ENCODE peak calls at places on chromosomes 13 and 19, in five cellular contexts. X, U, C, Y and S are unnamed samples. For H3K36me3, the result is how much of the 10 kb centered on the place peaks cover.

GRCh38 chr19:12834418-12834943 is at the start of gene RTBDN:
- DNase-seq in X (no peak), U (no peak), C (no peak), Y (no peak), S (peak)

GRCh38 chr13:76641056-76641455 is 245.1 kb downstream of the KCTD12 start:
- DNase-seq in X (peak), U (no peak), C (no peak), Y (no peak), S (peak)

GRCh38 chr13:74118328-74118727 is 15.9 kb downstream of the KLF12 start:
- DNase-seq in X (no peak), U (no peak), C (no peak), Y (no peak), S (peak)

GRCh38 chr19:33241530-33242101 is 16.0 kb upstream of the SLC7A10 start:
- DNase-seq in X (peak), U (no peak), C (no peak), Y (no peak), S (no peak)

GRCh38 chr19:42596391-42597071 is 1.8 kb upstream of the CEACAM8 start:
- DNase-seq in X (peak), U (no peak), C (peak), Y (no peak), S (peak)

GRCh38 chr19:34120846-34121639 is 51.3 kb upstream of the LSM14A start:
- DNase-seq in X (peak), U (no peak), C (peak), Y (no peak), S (peak)

GRCh38 chr13:96963786-96964475 is 30.3 kb downstream of the OXGR1 start:
- DNase-seq in X (no peak), U (no peak), C (no peak), Y (no peak), S (no peak)

GRCh38 chr19:30376272-30376671 is 4.1 kb downstream of the ZNF536 start:
- DNase-seq in X (no peak), U (no peak), C (no peak), Y (no peak), S (no peak)

GRCh38 chr13:25939961-25940687 is 111.7 kb downstream of the SHISA2 start:
- DNase-seq in X (no peak), U (no peak), C (no peak), Y (no peak), S (no peak)

GRCh38 chr13:90416519-90416918 is 931.0 kb upstream of the MIR17HG start:
- DNase-seq in X (no peak), U (no peak), C (no peak), Y (no peak), S (peak)

GRCh38 chr13:29454931-29455481 is 140.5 kb downstream of the SLC7A1 start:
- DNase-seq in X (no peak), U (no peak), C (peak), Y (no peak), S (peak)

GRCh38 chr13:20033486-20033885 is 75.0 kb downstream of the ZMYM2 start:
- DNase-seq in X (no peak), U (no peak), C (no peak), Y (no peak), S (no peak)

GRCh38 chr13:80083516-80084085 is 257.3 kb downstream of the SPRY2 start:
- DNase-seq in X (no peak), U (no peak), C (no peak), Y (no peak), S (peak)

GRCh38 chr13:28792992-28793391 is 27.1 kb upstream of the MTUS2 start:
- DNase-seq in X (no peak), U (no peak), C (no peak), Y (no peak), S (no peak)

GRCh38 chr13:112953591-112954487 is 15.2 kb upstream of the MCF2L start:
- DNase-seq in X (no peak), U (no peak), C (no peak), Y (no peak), S (no peak)

GRCh38 chr19:14434157-14434501 is 1.0 kb downstream of the PKN1 start:
- DNase-seq in X (peak), U (no peak), C (no peak), Y (no peak), S (no peak)

GRCh38 chr13:58926858-58927257 is 1236.9 kb downstream of the DIAPH3 start:
- DNase-seq in X (no peak), U (no peak), C (no peak), Y (no peak), S (no peak)

GRCh38 chr13:23074054-23074805 is 106.5 kb upstream of the SGCG start:
- DNase-seq in X (no peak), U (no peak), C (no peak), Y (no peak), S (no peak)

GRCh38 chr19:48501961-48502719 is 9.5 kb downstream of the LMTK3 start:
- DNase-seq in X (peak), U (no peak), C (peak), Y (no peak), S (peak)

GRCh38 chr13:24127116-24127631 is 33.3 kb upstream of the SPATA13 start:
- DNase-seq in X (no peak), U (no peak), C (no peak), Y (no peak), S (peak)

GRCh38 chr13:74574964-74575728 is 440.9 kb upstream of the KLF12 start:
- DNase-seq in X (peak), U (no peak), C (no peak), Y (no peak), S (no peak)

GRCh38 chr13:69524459-69525155 is 583.0 kb upstream of the ATXN8OS start:
- DNase-seq in X (no peak), U (no peak), C (no peak), Y (no peak), S (peak)

GRCh38 chr19:31350033-31350692 is 927 bp upstream of the TSHZ3 start:
- DNase-seq in X (peak), U (no peak), C (no peak), Y (no peak), S (peak)

GRCh38 chr13:99741979-99742378 is 229.6 kb downstream of the ZIC5 start:
- DNase-seq in X (no peak), U (no peak), C (no peak), Y (no peak), S (no peak)

GRCh38 chr19:14550201-14550754 is 20.9 kb downstream of the TECR start:
- DNase-seq in X (no peak), U (no peak), C (peak), Y (no peak), S (no peak)

GRCh38 chr13:111202745-111203144 is 87.6 kb downstream of the ARHGEF7 start:
- DNase-seq in X (peak), U (no peak), C (no peak), Y (peak), S (peak)

GRCh38 chr19:33622809-33623511 is 1.2 kb downstream of the CHST8 start:
- DNase-seq in X (peak), U (no peak), C (peak), Y (no peak), S (no peak)

GRCh38 chr13:35475960-35476943 is at the start of gene MAB21L1:
- DNase-seq in X (peak), U (no peak), C (peak), Y (no peak), S (no peak)

GRCh38 chr19:2428027-2428690 is 773 bp upstream of the TIMM13 start:
- DNase-seq in X (peak), U (no peak), C (peak), Y (no peak), S (peak)

GRCh38 chr19:4829001-4829712 is 2.4 kb downstream of the TICAM1 start:
- DNase-seq in X (no peak), U (no peak), C (no peak), Y (no peak), S (no peak)

GRCh38 chr13:43284162-43284561 is 260.8 kb downstream of the DNAJC15 start:
- DNase-seq in X (no peak), U (no peak), C (no peak), Y (no peak), S (no peak)

GRCh38 chr13:30456290-30456689 is 9.4 kb downstream of the HMGB1 start:
- DNase-seq in X (no peak), U (no peak), C (no peak), Y (no peak), S (no peak)

GRCh38 chr13:110677731-110678545 is 28.0 kb downstream of the CARS2 start:
- DNase-seq in X (no peak), U (no peak), C (no peak), Y (no peak), S (no peak)

GRCh38 chr19:12646551-12646950 is 20.0 kb downstream of the MAN2B1 start:
- DNase-seq in X (peak), U (no peak), C (no peak), Y (no peak), S (no peak)

GRCh38 chr19:9431475-9431874 is 3.9 kb downstream of the ZNF266 start:
- DNase-seq in X (peak), U (no peak), C (peak), Y (no peak), S (peak)

GRCh38 chr19:46030861-46031550 is 8.2 kb upstream of the PGLYRP1 start:
- DNase-seq in X (no peak), U (no peak), C (no peak), Y (peak), S (no peak)

GRCh38 chr19:7488736-7489353 is at the start of gene PEX11G:
- DNase-seq in X (peak), U (peak), C (peak), Y (peak), S (peak)

GRCh38 chr19:7670150-7670784 is 1.4 kb downstream of the RETN start:
- DNase-seq in X (no peak), U (no peak), C (no peak), Y (no peak), S (peak)

GRCh38 chr13:20825476-20825875 is 51.7 kb upstream of the EEF1AKMT1 start:
- DNase-seq in X (no peak), U (no peak), C (no peak), Y (no peak), S (no peak)

GRCh38 chr19:18397242-18398202 is at the start of gene LRRC25:
- DNase-seq in X (peak), U (no peak), C (peak), Y (no peak), S (no peak)

GRCh38 chr13:33230178-33230881 is 55.2 kb downstream of the STARD13 start:
- DNase-seq in X (no peak), U (no peak), C (no peak), Y (no peak), S (peak)
- TF ChIP-seq CTCF in X (no peak), U (no peak), C (no peak), Y (no peak), S (no peak)

DNA sequence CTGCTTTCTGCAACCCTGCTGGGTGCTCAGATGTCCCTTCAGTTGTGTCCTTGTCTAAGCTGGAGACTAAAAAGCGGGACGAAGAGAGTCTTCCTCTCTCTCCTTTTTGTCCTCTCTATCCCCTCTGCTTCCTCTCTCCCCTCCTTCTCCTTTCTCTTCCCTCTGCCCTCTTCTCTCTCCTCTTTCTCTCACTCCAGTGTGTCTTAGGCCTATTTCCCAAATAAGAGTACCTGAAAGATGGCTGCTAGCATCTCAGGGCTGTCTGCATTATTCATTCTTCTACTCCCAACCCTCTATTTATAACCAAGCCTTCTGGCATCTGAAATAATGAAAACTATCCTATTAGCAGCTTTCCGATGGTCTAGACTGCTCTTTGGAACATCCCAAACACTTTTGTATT is 729.8 kb downstream of the UQCRFS1 start:
- DNase-seq in X (no peak), U (no peak), C (no peak), Y (no peak), S (no peak)
- H3K36me3 ChIP-seq in X (under half), U (under half), C (under half), Y (under half), S (under half)

GRCh38 chr13:84870190-84870589 is 929.0 kb downstream of the SLITRK6 start:
- DNase-seq in X (no peak), U (no peak), C (peak), Y (no peak), S (peak)
- TF ChIP-seq CTCF in X (peak), U (no peak), C (peak), Y (no peak), S (peak)

GRCh38 chr13:44463759-44464158 is 90.1 kb downstream of the SERP2 start:
- DNase-seq in X (no peak), U (no peak), C (no peak), Y (no peak), S (no peak)
- H3K36me3 ChIP-seq in X (under half), U (under half), C (under half), Y (under half), S (under half)

DNA sequence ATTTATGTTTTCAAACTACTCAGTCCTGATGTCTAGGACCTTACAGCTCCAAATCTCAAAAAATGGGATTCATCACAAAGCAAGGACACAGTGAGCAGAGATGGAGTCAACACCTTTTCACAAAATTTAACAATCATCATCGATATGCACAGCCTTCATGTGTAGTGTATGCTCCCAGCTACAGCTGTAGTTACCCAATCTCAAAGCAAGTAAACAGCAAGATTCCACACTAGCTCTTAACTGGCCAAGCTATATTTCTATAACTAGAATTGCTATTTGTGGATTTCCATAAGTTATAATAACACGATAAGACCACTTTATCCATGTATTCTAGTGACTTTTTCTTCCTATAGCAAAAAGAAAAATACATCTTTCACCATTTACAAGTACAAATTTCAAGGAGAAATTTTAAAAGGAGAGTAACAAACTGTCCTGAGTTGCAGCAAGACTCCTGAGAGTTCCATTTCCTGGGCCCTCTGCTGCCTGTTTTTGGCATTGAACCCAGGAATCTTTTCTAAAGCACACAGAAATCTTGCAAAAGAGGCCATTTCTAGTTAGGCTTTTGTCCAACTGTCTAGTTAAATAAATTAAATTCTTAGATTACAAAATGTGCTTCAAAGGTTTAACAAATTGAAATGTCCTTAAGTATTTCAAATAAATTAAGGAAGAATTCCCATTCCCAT is 460.6 kb downstream of the FGF14 start:
- DNase-seq in X (peak), U (no peak), C (no peak), Y (no peak), S (peak)
- TF ChIP-seq CTCF in X (peak), U (no peak), C (peak), Y (no peak), S (peak)

GRCh38 chr19:1052349-1052967 is 12.6 kb downstream of the ABCA7 start:
- DNase-seq in X (no peak), U (no peak), C (no peak), Y (no peak), S (peak)

GRCh38 chr19:1051791-1052190 is 11.9 kb downstream of the ABCA7 start:
- DNase-seq in X (no peak), U (no peak), C (peak), Y (no peak), S (no peak)

GRCh38 chr19:1054102-1055027 is 12.6 kb upstream of the ARHGAP45 start:
- DNase-seq in X (no peak), U (no peak), C (no peak), Y (no peak), S (no peak)

GRCh38 chr19:1055028-1055425 is 11.9 kb upstream of the ARHGAP45 start:
- DNase-seq in X (no peak), U (no peak), C (no peak), Y (no peak), S (no peak)

GRCh38 chr19:1053176-1054101 is 13.5 kb upstream of the ARHGAP45 start:
- DNase-seq in X (no peak), U (no peak), C (peak), Y (no peak), S (no peak)
- H3K36me3 ChIP-seq in X (under half), U (under half), C (under half), Y (under half), S (under half)